ENCODE peak calls at places on chromosomes 3 and 15, in seven cellular contexts. W, K, J, S, D, I and Y are unnamed samples. For H3K4me1, the result is how much of the 10 kb centered on the place peaks cover.

GRCh38 chr15:39788108-39788507 is 5.5 kb upstream of the FSIP1 start:
- DNase-seq in D (no peak), I (no peak), W (no peak), K (peak), S (no peak), J (no peak), Y (no peak)

GRCh38 chr3:100264242-100264641 is 3.5 kb downstream of the TBC1D23 start:
- DNase-seq in K (peak), J (no peak), W (no peak), I (no peak), D (no peak), S (no peak), Y (no peak)

GRCh38 chr3:149547954-149548728 is 73.6 kb downstream of the TM4SF4 start:
- DNase-seq in I (peak), J (no peak), S (no peak), W (peak), D (peak), K (peak), Y (peak)

GRCh38 chr15:35458176-35458856 is 87.6 kb downstream of the DPH6 start:
- DNase-seq in W (no peak), I (no peak), J (no peak), S (no peak), K (peak), D (no peak), Y (no peak)

GRCh38 chr15:72491768-72492167 is 17.6 kb downstream of the ARIH1 start:
- DNase-seq in S (no peak), I (peak), K (peak), W (no peak), J (no peak), D (no peak), Y (no peak)

GRCh38 chr3:27681249-27681748 is 40.8 kb downstream of the EOMES start:
- DNase-seq in S (peak), I (peak), W (no peak), K (peak), D (no peak), J (no peak), Y (no peak)

GRCh38 chr3:18438586-18438985 is 13.4 kb upstream of the SATB1 start:
- DNase-seq in D (no peak), S (peak), W (peak), I (no peak), J (peak), K (no peak), Y (no peak)

GRCh38 chr15:32851619-32852416 is 134.0 kb downstream of the GREM1 start:
- DNase-seq in D (no peak), W (no peak), J (no peak), K (peak), S (no peak), I (no peak), Y (no peak)

GRCh38 chr3:160869825-160870224 is 113.8 kb downstream of the PPM1L start:
- DNase-seq in S (no peak), I (no peak), J (no peak), D (peak), W (no peak), K (no peak), Y (peak)

GRCh38 chr15:71532994-71533393 is 277.4 kb upstream of the NR2E3 start:
- DNase-seq in W (no peak), I (peak), D (peak), S (no peak), K (no peak), J (no peak), Y (no peak)

GRCh38 chr15:81155375-81156218 is 21.5 kb downstream of the CFAP161 start:
- DNase-seq in W (no peak), I (peak), K (peak), S (no peak), D (no peak), J (no peak), Y (peak)

GRCh38 chr3:42461762-42462161 is 40.7 kb upstream of the VIPR1 start:
- DNase-seq in K (no peak), I (no peak), D (no peak), S (no peak), J (no peak), W (no peak), Y (no peak)

GRCh38 chr3:10744098-10744465 is 71.9 kb upstream of the SLC6A11 start:
- DNase-seq in D (peak), W (no peak), S (no peak), I (no peak), K (no peak), J (no peak), Y (no peak)

GRCh38 chr15:101206173-101206572 is 45.7 kb downstream of the CHSY1 start:
- DNase-seq in D (no peak), K (peak), I (no peak), S (peak), W (no peak), J (no peak), Y (no peak)

GRCh38 chr15:39362832-39363561 is 217.9 kb upstream of the THBS1 start:
- DNase-seq in K (peak), D (no peak), W (no peak), J (no peak), I (no peak), S (no peak), Y (no peak)

GRCh38 chr15:78454992-78455391 is 17.0 kb downstream of the IREB2 start:
- DNase-seq in K (no peak), D (no peak), J (peak), S (no peak), W (no peak), I (no peak), Y (no peak)

GRCh38 chr3:33134026-33134625 is 20.3 kb downstream of the CRTAP start:
- DNase-seq in K (peak), J (no peak), I (no peak), D (no peak), W (no peak), S (no peak), Y (no peak)

GRCh38 chr3:52896613-52897012 is 735 bp downstream of the STIMATE start:
- DNase-seq in J (no peak), I (no peak), S (no peak), D (peak), K (no peak), W (no peak), Y (no peak)

GRCh38 chr15:55530861-55531313 is 22.9 kb upstream of the DNAAF4 start:
- DNase-seq in K (peak), D (peak), I (no peak), W (no peak), S (no peak), J (no peak), Y (peak)

GRCh38 chr15:52362497-52362896 is 66.9 kb upstream of the MYO5C start:
- DNase-seq in K (peak), J (no peak), I (no peak), S (no peak), D (no peak), W (no peak), Y (no peak)

GRCh38 chr3:38015485-38015884 is 14.0 kb downstream of the PLCD1 start:
- DNase-seq in I (no peak), J (no peak), D (no peak), K (no peak), W (no peak), S (no peak), Y (no peak)

GRCh38 chr15:74443100-74443909 is 9.5 kb upstream of the SEMA7A start:
- DNase-seq in I (no peak), J (no peak), K (peak), W (peak), S (no peak), D (no peak), Y (no peak)

GRCh38 chr15:29638781-29639180 is 183.5 kb downstream of the TJP1 start:
- DNase-seq in I (no peak), D (no peak), W (no peak), K (peak), S (no peak), J (no peak), Y (no peak)

GRCh38 chr15:34754171-34754580 is 622 bp downstream of the GJD2 start:
- DNase-seq in W (no peak), D (no peak), J (no peak), I (no peak), K (no peak), S (no peak), Y (no peak)

GRCh38 chr3:24639640-24640329 is 145.1 kb upstream of the THRB start:
- DNase-seq in D (no peak), S (no peak), I (no peak), K (no peak), W (no peak), J (no peak), Y (no peak)

GRCh38 chr3:137191133-137191923 is 233.5 kb downstream of the IL20RB start:
- DNase-seq in J (no peak), S (no peak), K (no peak), D (no peak), I (no peak), W (no peak), Y (peak)

GRCh38 chr15:80478075-80478474 is 73.9 kb downstream of the ARNT2 start:
- DNase-seq in J (no peak), K (peak), D (no peak), W (no peak), I (no peak), S (no peak), Y (no peak)

GRCh38 chr3:128074851-128075515 is 22.7 kb downstream of the SEC61A1 start:
- DNase-seq in K (no peak), W (peak), J (no peak), S (no peak), D (no peak), I (no peak), Y (no peak)

GRCh38 chr3:195020921-195021320 is 250.0 kb downstream of the XXYLT1 start:
- DNase-seq in D (no peak), J (no peak), S (no peak), I (no peak), W (peak), K (no peak), Y (no peak)

GRCh38 chr3:195003006-195003892 is 267.7 kb downstream of the XXYLT1 start:
- DNase-seq in K (no peak), D (no peak), J (no peak), S (peak), I (no peak), W (no peak), Y (peak)

GRCh38 chr3:101849714-101850326 is 506 bp downstream of the NFKBIZ start:
- DNase-seq in S (peak), D (peak), I (no peak), J (peak), W (peak), K (no peak), Y (peak)

GRCh38 chr15:74598126-74598842 is 17.4 kb upstream of the CLK3 start:
- DNase-seq in I (peak), W (peak), D (peak), S (peak), J (peak), K (peak), Y (peak)

GRCh38 chr3:123627673-123628670 is 43.1 kb upstream of the HACD2 start:
- DNase-seq in W (no peak), I (no peak), D (no peak), S (no peak), K (no peak), J (no peak), Y (no peak)

GRCh38 chr3:142237891-142238290 is 12.5 kb upstream of the GK5 start:
- DNase-seq in K (no peak), S (no peak), I (no peak), W (no peak), J (no peak), D (no peak), Y (no peak)

DNA sequence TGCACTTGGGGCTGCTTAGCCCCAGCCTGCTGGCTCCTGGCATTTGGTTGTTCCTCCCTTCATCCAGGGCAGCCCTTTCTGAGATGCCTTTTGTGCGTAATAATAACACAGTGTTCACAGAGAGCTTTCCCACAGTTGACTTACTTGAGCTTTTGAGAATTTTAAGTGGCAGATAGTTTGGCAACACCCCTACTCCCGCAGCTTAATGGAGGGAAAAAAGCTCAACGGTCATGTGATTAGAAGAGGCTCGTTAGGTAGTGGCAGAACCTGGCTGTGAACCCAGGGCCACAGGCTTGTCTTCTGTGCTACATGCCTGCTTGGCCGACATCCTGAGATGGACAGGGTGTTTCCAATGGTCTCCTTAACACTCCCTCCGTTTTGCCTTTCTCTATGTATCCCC is 4.7 kb downstream of the KBTBD13 start:
- DNase-seq in W (no peak), I (no peak), D (no peak), K (no peak), S (no peak), J (no peak), Y (no peak)
- H3K4me1 ChIP-seq in W (under half), I (under half), D (under half), K (under half), S (under half), J (under half), Y (under half)

GRCh38 chr15:49343546-49343945 is 79.5 kb upstream of the FGF7 start:
- DNase-seq in K (no peak), W (no peak), I (no peak), S (no peak), J (no peak), D (no peak), Y (no peak)
- TF ChIP-seq CTCF in K (no peak), W (no peak), I (no peak), S (no peak), J (no peak), D (no peak), Y (no peak)

GRCh38 chr3:72340476-72341379 is 507.5 kb downstream of the SHQ1 start:
- DNase-seq in W (no peak), S (no peak), K (no peak), J (no peak), D (no peak), I (no peak), Y (no peak)
- H3K4me1 ChIP-seq in W (under half), S (under half), K (under half), J (under half), D (under half), I (under half), Y (under half)

GRCh38 chr3:40847571-40847992 is 322.8 kb downstream of the ZNF621 start:
- DNase-seq in W (no peak), K (no peak), J (no peak), S (no peak), D (peak), I (no peak), Y (no peak)
- TF ChIP-seq CTCF in W (no peak), K (no peak), J (peak), S (no peak), D (no peak), I (no peak), Y (no peak)

DNA sequence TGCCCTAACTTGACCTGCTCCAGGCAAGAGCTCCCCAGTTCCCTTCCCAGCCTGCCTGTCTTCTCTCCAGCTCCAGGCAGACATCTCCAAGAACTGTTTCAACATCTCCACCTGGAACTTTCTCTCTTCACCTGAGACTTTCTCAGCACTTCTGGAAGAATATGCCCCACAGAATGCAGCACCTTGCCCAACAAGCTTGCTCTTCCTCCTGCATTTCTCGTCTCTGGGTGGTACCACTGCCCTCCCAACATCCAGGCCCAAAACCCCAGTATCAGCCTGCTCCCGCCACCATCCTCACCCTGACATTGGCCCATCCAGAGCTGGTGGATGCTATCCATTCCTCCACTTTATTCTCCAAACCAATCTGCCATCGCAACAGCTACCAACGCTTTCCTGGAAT is 8.8 kb downstream of the RFTN1 start:
- DNase-seq in J (no peak), W (no peak), S (no peak), D (no peak), K (no peak), I (no peak), Y (no peak)
- H3K4me1 ChIP-seq in J (under half), W (under half), S (under half), D (under half), K (under half), I (under half), Y (under half)

GRCh38 chr15:58650102-58650501 is 99.4 kb downstream of the ADAM10 start:
- DNase-seq in W (no peak), S (no peak), D (no peak), I (no peak), J (no peak), K (no peak), Y (no peak)
- TF ChIP-seq CTCF in W (no peak), S (no peak), D (no peak), I (no peak), J (no peak), K (no peak), Y (no peak)

DNA sequence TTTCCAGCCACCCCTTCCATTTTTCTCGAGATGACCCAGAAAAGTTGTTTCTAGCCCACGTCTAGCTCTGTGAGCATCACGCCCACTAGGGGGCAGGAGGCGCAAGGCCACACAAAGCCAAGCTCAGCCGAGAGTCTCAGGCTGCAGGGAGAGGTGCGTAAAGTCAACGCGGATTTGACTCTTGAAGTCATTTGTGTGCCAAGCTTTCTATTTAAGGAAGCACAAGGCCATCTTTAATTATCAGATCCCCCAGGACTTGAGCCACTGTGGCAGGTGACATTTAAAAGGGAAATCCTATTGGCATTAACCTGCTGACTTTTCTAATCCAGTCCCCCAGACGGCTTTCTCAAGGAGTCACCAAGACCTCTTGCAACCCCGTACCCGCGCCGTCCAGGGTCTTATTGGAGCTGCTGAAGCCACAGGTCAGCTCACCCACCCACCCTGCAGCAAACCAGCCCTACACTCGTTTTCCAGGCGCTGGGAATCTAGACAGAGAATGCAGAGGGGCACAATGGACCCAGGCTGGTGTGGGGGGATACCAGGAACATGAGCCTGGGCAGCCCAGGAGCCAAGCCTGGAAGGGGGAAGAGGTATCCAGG is 62.1 kb downstream of the CAPN7 start:
- DNase-seq in I (peak), K (peak), S (peak), D (peak), W (peak), J (peak), Y (peak)
- H3K4me1 ChIP-seq in I (under half), K (under half), S (half or more), D (under half), W (under half), J (under half), Y (half or more)

GRCh38 chr15:62066663-62067447 is at the start of gene C2CD4A:
- DNase-seq in S (peak), I (peak), W (peak), D (peak), J (peak), K (peak), Y (peak)
- TF ChIP-seq CTCF in S (no peak), I (no peak), W (no peak), D (no peak), J (peak), K (peak), Y (no peak)

GRCh38 chr3:177343122-177343521 is 145.8 kb upstream of the TBL1XR1 start:
- DNase-seq in W (no peak), J (no peak), K (no peak), D (no peak), S (no peak), I (no peak), Y (no peak)

GRCh38 chr3:177346878-177347277 is 149.6 kb upstream of the TBL1XR1 start:
- DNase-seq in W (no peak), K (no peak), I (no peak), S (no peak), D (no peak), J (no peak), Y (no peak)

GRCh38 chr3:177347611-177348010 is 150.3 kb upstream of the TBL1XR1 start:
- DNase-seq in J (no peak), I (no peak), K (no peak), S (no peak), W (no peak), D (no peak), Y (no peak)

GRCh38 chr3:177345049-177345972 is 148.0 kb upstream of the TBL1XR1 start:
- DNase-seq in I (peak), J (peak), W (peak), K (peak), D (peak), S (peak), Y (peak)

GRCh38 chr3:177345973-177346503 is 148.8 kb upstream of the TBL1XR1 start:
- DNase-seq in K (no peak), S (no peak), D (no peak), W (no peak), J (no peak), I (no peak), Y (no peak)
- H3K4me1 ChIP-seq in K (under half), S (under half), D (under half), W (under half), J (under half), I (under half), Y (under half)